ENCODE peak calls at places on chromosomes 12 and 14, in six cellular contexts. W is esophagus muscularis mucosa, T is Peyer's patch, F is neural progenitor cell, K is mesenchymal stem cell, X is prostate gland. C is an unnamed sample.

GRCh38 chr12:95141305-95141704 is 67.9 kb upstream of the NR2C1 start:
- DNase-seq in F (no peak), K (no peak), T (no peak), X (no peak), W (no peak), C (no peak)

GRCh38 chr14:100070310-100070709 is 5.1 kb downstream of the EVL start:
- DNase-seq in X (no peak), W (no peak), K (no peak), F (no peak), T (no peak), C (no peak)

GRCh38 chr12:113194971-113195391 is 9.5 kb downstream of the RITA1 start:
- DNase-seq in W (no peak), F (peak), T (no peak), X (no peak), K (peak), C (peak)

GRCh38 chr12:83276904-83277303 is 590.2 kb downstream of the TMTC2 start:
- DNase-seq in X (no peak), W (no peak), T (no peak), F (no peak), K (no peak), C (no peak)

GRCh38 chr14:55477680-55478079 is 37.3 kb upstream of the TBPL2 start:
- DNase-seq in T (no peak), X (no peak), F (peak), W (peak), K (no peak), C (no peak)

GRCh38 chr12:19244312-19244711 is 114.8 kb downstream of the PLEKHA5 start:
- DNase-seq in W (no peak), X (no peak), T (no peak), K (no peak), F (no peak), C (peak)

GRCh38 chr12:8681129-8681902 is 16.5 kb upstream of the RIMKLB start:
- DNase-seq in F (no peak), T (peak), W (no peak), X (peak), K (no peak), C (peak)

GRCh38 chr12:121337416-121337815 is 14.8 kb downstream of the ANAPC5 start:
- DNase-seq in F (no peak), K (no peak), X (no peak), W (no peak), T (no peak), C (no peak)

GRCh38 chr12:56953314-56953713 is 4.1 kb downstream of the RDH16 start:
- DNase-seq in F (no peak), X (no peak), T (no peak), K (no peak), W (peak), C (no peak)

GRCh38 chr12:75648856-75649255 is 137.4 kb upstream of the KRR1 start:
- DNase-seq in W (no peak), X (no peak), T (no peak), K (no peak), F (no peak), C (no peak)

GRCh38 chr12:3252416-3252815 is 175.2 kb downstream of the TSPAN9 start:
- DNase-seq in F (no peak), W (peak), T (peak), K (no peak), X (peak), C (peak)

GRCh38 chr12:109991586-109991985 is 4.6 kb downstream of the GIT2 start:
- DNase-seq in K (no peak), F (no peak), W (no peak), T (no peak), X (no peak), C (no peak)
- H3K27ac ChIP-seq in K (no peak), F (no peak), W (no peak), T (no peak), X (no peak), C (no peak)

DNA sequence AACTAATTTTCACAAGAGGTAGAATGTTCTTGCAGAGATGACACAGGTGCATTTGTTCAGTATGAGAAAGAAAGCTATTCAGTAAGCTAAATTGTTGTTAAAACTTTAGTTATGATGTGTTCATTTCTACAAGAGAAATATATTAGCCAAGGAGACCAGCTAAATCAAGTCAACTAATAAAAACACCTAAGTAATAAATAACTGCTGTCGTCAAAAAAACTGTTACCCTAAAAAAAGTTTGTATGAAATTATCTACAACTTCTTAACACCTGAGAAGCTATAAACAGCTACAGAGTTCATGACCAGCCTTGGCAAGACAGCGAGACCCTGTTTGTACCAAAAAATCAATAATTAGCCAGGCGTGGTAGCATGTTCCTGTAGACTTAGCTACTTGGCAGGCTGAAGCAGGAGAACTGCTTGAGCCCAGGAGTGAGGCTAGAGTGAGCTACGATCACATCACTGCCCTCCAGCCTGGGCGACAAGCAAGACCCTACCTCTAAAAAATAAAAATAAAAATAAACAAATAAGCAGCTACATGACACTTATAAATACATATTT is 67.6 kb upstream of the AP4S1 start:
- DNase-seq in W (no peak), X (no peak), K (no peak), F (no peak), T (no peak), C (no peak)
- H3K27ac ChIP-seq in W (no peak), X (no peak), K (no peak), F (no peak), T (no peak), C (no peak)

GRCh38 chr12:122866950-122867607 is 28.8 kb downstream of the VPS37B start:
- DNase-seq in F (no peak), T (no peak), K (no peak), W (no peak), X (no peak), C (no peak)
- H3K27ac ChIP-seq in F (no peak), T (no peak), K (no peak), W (peak), X (no peak), C (no peak)

DNA sequence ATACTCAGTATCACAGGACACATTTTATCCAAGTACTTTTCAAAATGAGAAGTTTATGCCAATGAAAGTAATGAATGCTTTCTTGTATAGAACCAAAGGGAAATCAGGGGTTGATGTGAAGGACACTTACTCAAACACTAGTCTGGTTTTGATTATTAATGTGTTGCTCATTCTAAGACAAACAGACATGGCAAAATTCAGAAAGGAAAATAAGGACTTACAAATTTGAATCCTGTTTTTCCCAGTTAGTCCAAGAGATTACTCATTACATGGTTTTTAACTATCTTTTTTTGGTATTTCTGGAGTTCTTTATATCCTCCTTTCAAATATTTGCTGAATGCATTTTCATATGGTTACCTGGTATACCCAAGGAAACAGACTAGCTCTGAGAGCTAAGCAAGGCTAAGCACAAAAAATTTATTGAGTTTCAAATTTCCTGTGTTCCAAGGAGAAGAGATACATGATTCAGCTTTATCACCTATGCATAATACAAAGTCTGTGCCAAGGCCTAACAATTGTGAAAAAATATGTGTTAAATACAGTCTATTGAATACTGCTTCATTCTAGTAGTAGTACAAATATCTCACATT is 103.8 kb upstream of the LGR5 start:
- DNase-seq in X (no peak), W (no peak), F (no peak), T (no peak), K (no peak), C (no peak)
- H3K27ac ChIP-seq in X (no peak), W (no peak), F (no peak), T (no peak), K (no peak), C (no peak)

GRCh38 chr14:65077318-65077717 is 25.0 kb downstream of the MAX start:
- DNase-seq in W (no peak), F (no peak), K (no peak), X (no peak), T (no peak), C (no peak)

GRCh38 chr14:65079201-65079600 is 23.1 kb downstream of the MAX start:
- DNase-seq in K (no peak), X (peak), W (no peak), T (no peak), F (no peak), C (no peak)

GRCh38 chr14:65084554-65085190 is 17.6 kb downstream of the MAX start:
- DNase-seq in X (no peak), F (no peak), K (no peak), W (no peak), T (no peak), C (peak)

GRCh38 chr14:65079788-65080187 is 22.5 kb downstream of the MAX start:
- DNase-seq in K (no peak), T (no peak), F (no peak), X (no peak), W (no peak), C (no peak)

GRCh38 chr14:65080954-65081747 is 21.2 kb downstream of the MAX start:
- DNase-seq in K (peak), F (no peak), W (no peak), T (peak), X (no peak), C (no peak)
- H3K27ac ChIP-seq in K (no peak), F (no peak), W (peak), T (peak), X (peak), C (no peak)

GRCh38 chr12:46489951-46490388 is 117.4 kb upstream of the SLC38A2 start:
- DNase-seq in F (no peak), K (no peak), T (no peak), W (no peak), X (no peak), C (no peak)
- H3K27ac ChIP-seq in F (no peak), K (no peak), T (no peak), W (peak), X (no peak), C (peak)

C was measured in GM23248.